ENCODE peak calls at places on chromosomes 12 and 14, in six cellular contexts. Z is activated gamma-delta T cell treated with Interleukin-2 at 50 U/mL for 16 hours, V is small intestine, J is HFF-Myc, C is activated T-cell treated with anti-CD3 and anti-CD28 coated beads for 1 hour, S is iris pigment epithelial cell. I is an unnamed sample.

GRCh38 chr14:68777644-68778043 is 15.2 kb downstream of the ZFP36L1 start:
- DNase-seq in Z (no peak), V (no peak), J (no peak), C (no peak), S (no peak), I (no peak)

GRCh38 chr14:69284170-69284569 is 24.2 kb downstream of the GALNT16 start:
- DNase-seq in Z (no peak), V (no peak), J (no peak), C (no peak), S (no peak), I (no peak)

GRCh38 chr14:44803239-44803905 is 158.4 kb downstream of the KLHL28 start:
- DNase-seq in Z (no peak), V (peak), J (peak), C (no peak), S (peak), I (peak)

GRCh38 chr12:79402626-79403025 is 288.1 kb downstream of the PAWR start:
- DNase-seq in Z (no peak), V (no peak), J (no peak), C (no peak), S (peak), I (peak)

GRCh38 chr14:97156705-97157104 is 359.5 kb downstream of the VRK1 start:
- DNase-seq in Z (no peak), V (no peak), J (no peak), C (no peak), S (no peak), I (no peak)

GRCh38 chr12:46915861-46916260 is 90.1 kb upstream of the SLC38A4 start:
- DNase-seq in Z (no peak), V (no peak), J (no peak), C (no peak), S (peak), I (peak)

GRCh38 chr12:128801879-128802391 is 21.8 kb downstream of the SLC15A4 start:
- DNase-seq in Z (no peak), V (no peak), J (no peak), C (no peak), S (peak), I (peak)

GRCh38 chr12:76144253-76144564 is 59.7 kb upstream of the NAP1L1 start:
- DNase-seq in Z (peak), V (no peak), J (no peak), C (peak), S (peak), I (peak)

GRCh38 chr14:98855926-98856325 is 416.1 kb downstream of the BCL11B start:
- DNase-seq in Z (no peak), V (no peak), J (no peak), C (no peak), S (no peak), I (no peak)

I was measured in HCEC 1CT.